ENCODE peak calls at places on chromosomes 3 and 15, in seven cellular contexts. One of them, this sample, is unnamed.

GRCh38 chr15:71237456-71238188 is 122.4 kb downstream of the THSD4 start:
- DNase-seq in body of pancreas: no peak
- DNase-seq in esophagus squamous epithelium: no peak
- DNase-seq in GM23338: no peak
- DNase-seq in upper lobe of right lung: no peak
- DNase-seq in transverse colon: peak; percentile 88
- DNase-seq in Panc1: peak; percentile 95
- DNase-seq in this sample: peak; percentile 82

GRCh38 chr3:134609821-134610454 is 40.9 kb downstream of the KY start:
- DNase-seq in body of pancreas: no peak
- DNase-seq in GM23338: no peak
- DNase-seq in transverse colon: no peak
- DNase-seq in upper lobe of right lung: no peak
- DNase-seq in esophagus squamous epithelium: no peak
- DNase-seq in Panc1: no peak
- DNase-seq in this sample: no peak

GRCh38 chr15:73305331-73306211 is 63.2 kb downstream of the HCN4 start:
- DNase-seq in transverse colon: peak; percentile 22
- DNase-seq in upper lobe of right lung: no peak
- DNase-seq in body of pancreas: no peak
- DNase-seq in esophagus squamous epithelium: no peak
- DNase-seq in GM23338: peak; percentile 89
- DNase-seq in Panc1: peak; percentile 41
- DNase-seq in this sample: peak; percentile 23

GRCh38 chr3:159779883-159780282 is 208.8 kb upstream of the IL12A start:
- DNase-seq in upper lobe of right lung: no peak
- DNase-seq in Panc1: no peak
- DNase-seq in transverse colon: no peak
- DNase-seq in body of pancreas: no peak
- DNase-seq in esophagus squamous epithelium: no peak
- DNase-seq in GM23338: no peak
- DNase-seq in this sample: no peak

GRCh38 chr3:108914774-108915641 is 38.7 kb downstream of the GUCA1C start:
- DNase-seq in body of pancreas: peak; percentile 57
- DNase-seq in Panc1: peak; percentile 55
- DNase-seq in upper lobe of right lung: no peak
- DNase-seq in esophagus squamous epithelium: no peak
- DNase-seq in GM23338: peak; percentile 83
- DNase-seq in transverse colon: peak; percentile 44
- DNase-seq in this sample: peak; percentile 35

GRCh38 chr3:193951859-193952258 is 184.1 kb upstream of the HES1 start:
- DNase-seq in transverse colon: no peak
- DNase-seq in upper lobe of right lung: no peak
- DNase-seq in body of pancreas: no peak
- DNase-seq in esophagus squamous epithelium: no peak
- DNase-seq in Panc1: no peak
- DNase-seq in GM23338: no peak
- DNase-seq in this sample: no peak

GRCh38 chr15:44033894-44034293 is 161.2 kb downstream of the FRMD5 start:
- DNase-seq in esophagus squamous epithelium: no peak
- DNase-seq in GM23338: no peak
- DNase-seq in transverse colon: no peak
- DNase-seq in body of pancreas: peak; percentile 21
- DNase-seq in upper lobe of right lung: no peak
- DNase-seq in Panc1: peak; percentile 28
- DNase-seq in this sample: peak; percentile 59

GRCh38 chr3:141389703-141390102 is 21.4 kb downstream of the ZBTB38 start:
- DNase-seq in body of pancreas: no peak
- DNase-seq in GM23338: no peak
- DNase-seq in Panc1: no peak
- DNase-seq in esophagus squamous epithelium: no peak
- DNase-seq in transverse colon: no peak
- DNase-seq in upper lobe of right lung: no peak
- DNase-seq in this sample: no peak

GRCh38 chr3:107461721-107462120 is 61.0 kb upstream of the BBX start:
- DNase-seq in body of pancreas: no peak
- DNase-seq in esophagus squamous epithelium: no peak
- DNase-seq in transverse colon: no peak
- DNase-seq in GM23338: no peak
- DNase-seq in Panc1: no peak
- DNase-seq in upper lobe of right lung: no peak
- DNase-seq in this sample: no peak

GRCh38 chr3:55313701-55314100 is 173.4 kb downstream of the WNT5A start:
- DNase-seq in GM23338: no peak
- DNase-seq in esophagus squamous epithelium: no peak
- DNase-seq in transverse colon: no peak
- DNase-seq in Panc1: no peak
- DNase-seq in body of pancreas: no peak
- DNase-seq in upper lobe of right lung: no peak
- DNase-seq in this sample: no peak

GRCh38 chr3:11498646-11499045 is 145.1 kb downstream of the VGLL4 start:
- DNase-seq in body of pancreas: peak; percentile 84
- DNase-seq in upper lobe of right lung: peak; percentile 75
- DNase-seq in GM23338: no peak
- DNase-seq in Panc1: no peak
- DNase-seq in transverse colon: peak; percentile 64
- DNase-seq in esophagus squamous epithelium: no peak
- DNase-seq in this sample: no peak

GRCh38 chr3:53123953-53124352 is 6.3 kb downstream of the RFT1 start:
- DNase-seq in esophagus squamous epithelium: no peak
- DNase-seq in upper lobe of right lung: peak; percentile 18
- DNase-seq in GM23338: no peak
- DNase-seq in body of pancreas: no peak
- DNase-seq in Panc1: no peak
- DNase-seq in transverse colon: no peak
- DNase-seq in this sample: no peak

GRCh38 chr15:67981848-67982247 is 72.3 kb upstream of the PIAS1 start:
- DNase-seq in esophagus squamous epithelium: no peak
- DNase-seq in body of pancreas: no peak
- DNase-seq in upper lobe of right lung: no peak
- DNase-seq in transverse colon: no peak
- DNase-seq in Panc1: no peak
- DNase-seq in GM23338: no peak
- DNase-seq in this sample: no peak

GRCh38 chr15:67979281-67979680 is 74.8 kb upstream of the PIAS1 start:
- DNase-seq in esophagus squamous epithelium: no peak
- DNase-seq in body of pancreas: no peak
- DNase-seq in GM23338: no peak
- DNase-seq in Panc1: no peak
- DNase-seq in upper lobe of right lung: no peak
- DNase-seq in transverse colon: no peak
- DNase-seq in this sample: no peak

GRCh38 chr15:67977690-67978089 is 76.4 kb upstream of the PIAS1 start:
- DNase-seq in Panc1: no peak
- DNase-seq in upper lobe of right lung: no peak
- DNase-seq in esophagus squamous epithelium: no peak
- DNase-seq in GM23338: no peak
- DNase-seq in transverse colon: no peak
- DNase-seq in body of pancreas: no peak
- DNase-seq in this sample: no peak

GRCh38 chr15:67981118-67981685 is 72.9 kb upstream of the PIAS1 start:
- DNase-seq in esophagus squamous epithelium: no peak
- DNase-seq in transverse colon: no peak
- DNase-seq in GM23338: peak; percentile 16
- DNase-seq in upper lobe of right lung: no peak
- DNase-seq in Panc1: no peak
- DNase-seq in body of pancreas: no peak
- DNase-seq in this sample: no peak

GRCh38 chr15:67980171-67980570 is 73.9 kb upstream of the PIAS1 start:
- DNase-seq in Panc1: no peak
- DNase-seq in transverse colon: no peak
- DNase-seq in upper lobe of right lung: no peak
- DNase-seq in esophagus squamous epithelium: no peak
- DNase-seq in GM23338: no peak
- DNase-seq in body of pancreas: no peak
- DNase-seq in this sample: no peak
- H3K4me3 ChIP-seq in Panc1: no peak overlapping the region
- H3K4me3 ChIP-seq in transverse colon: no peak overlapping the region
- H3K4me3 ChIP-seq in upper lobe of right lung: no peak overlapping the region
- H3K4me3 ChIP-seq in esophagus squamous epithelium: no peak overlapping the region
- H3K4me3 ChIP-seq in GM23338: no peak overlapping the region
- H3K4me3 ChIP-seq in body of pancreas: no peak overlapping the region
- H3K4me3 ChIP-seq in this sample: no peak overlapping the region

GRCh38 chr15:38991126-38991525 is 426.5 kb upstream of the RASGRP1 start:
- DNase-seq in transverse colon: no peak
- DNase-seq in esophagus squamous epithelium: no peak
- DNase-seq in Panc1: peak; percentile 4
- DNase-seq in body of pancreas: no peak
- DNase-seq in upper lobe of right lung: no peak
- DNase-seq in GM23338: peak; percentile 74
- DNase-seq in this sample: no peak
- TF ChIP-seq CTCF in transverse colon: peak; percentile 48
- TF ChIP-seq CTCF in esophagus squamous epithelium: no peak
- TF ChIP-seq CTCF in Panc1: peak; percentile 49
- TF ChIP-seq CTCF in body of pancreas: peak; percentile 46
- TF ChIP-seq CTCF in upper lobe of right lung: peak; percentile 45
- TF ChIP-seq CTCF in GM23338: peak; percentile 63
- TF ChIP-seq CTCF in this sample: peak; percentile 55

GRCh38 chr3:82610236-82610635 is 848.8 kb upstream of the GBE1 start:
- DNase-seq in Panc1: no peak
- DNase-seq in GM23338: no peak
- DNase-seq in body of pancreas: no peak
- DNase-seq in esophagus squamous epithelium: no peak
- DNase-seq in transverse colon: no peak
- DNase-seq in upper lobe of right lung: no peak
- DNase-seq in this sample: no peak
- H3K36me3 ChIP-seq in Panc1: no peaks in the 10 kb centered on the region
- H3K36me3 ChIP-seq in GM23338: no peaks in the 10 kb centered on the region
- H3K36me3 ChIP-seq in body of pancreas: no peaks in the 10 kb centered on the region
- H3K36me3 ChIP-seq in esophagus squamous epithelium: no peaks in the 10 kb centered on the region
- H3K36me3 ChIP-seq in transverse colon: no peaks in the 10 kb centered on the region
- H3K36me3 ChIP-seq in upper lobe of right lung: no peaks in the 10 kb centered on the region
- H3K36me3 ChIP-seq in this sample: no peaks in the 10 kb centered on the region

GRCh38 chr3:121809249-121809648 is 25.6 kb downstream of the IQCB1 start:
- DNase-seq in transverse colon: no peak
- DNase-seq in body of pancreas: no peak
- DNase-seq in esophagus squamous epithelium: no peak
- DNase-seq in upper lobe of right lung: no peak
- DNase-seq in Panc1: no peak
- DNase-seq in GM23338: no peak
- DNase-seq in this sample: no peak
- H3K4me3 ChIP-seq in transverse colon: no peak overlapping the region
- H3K4me3 ChIP-seq in body of pancreas: no peak overlapping the region
- H3K4me3 ChIP-seq in esophagus squamous epithelium: no peak overlapping the region
- H3K4me3 ChIP-seq in upper lobe of right lung: no peak overlapping the region
- H3K4me3 ChIP-seq in Panc1: no peak overlapping the region
- H3K4me3 ChIP-seq in GM23338: no peak overlapping the region
- H3K4me3 ChIP-seq in this sample: no peak overlapping the region

DNA sequence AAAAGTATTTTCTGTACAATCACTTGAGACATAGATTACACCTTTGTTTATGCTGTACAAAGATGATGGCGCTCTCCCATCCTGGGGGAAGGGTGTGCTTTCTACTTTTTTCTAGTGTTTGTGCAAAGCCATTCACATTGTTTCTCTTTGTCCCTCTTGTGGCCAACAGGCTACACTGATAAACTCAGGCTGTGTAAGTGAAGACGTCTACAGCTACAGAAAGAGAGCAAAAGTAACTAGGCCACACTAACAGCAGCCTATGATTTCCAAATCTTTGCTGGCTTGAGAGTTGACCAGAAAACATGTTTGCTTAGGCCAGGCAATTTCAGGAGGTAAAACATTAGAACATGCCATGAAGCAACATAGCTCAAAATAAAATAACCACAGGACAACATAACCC is 75.1 kb downstream of the FOXB1 start:
- DNase-seq in transverse colon: no peak
- DNase-seq in body of pancreas: no peak
- DNase-seq in Panc1: no peak
- DNase-seq in upper lobe of right lung: no peak
- DNase-seq in esophagus squamous epithelium: no peak
- DNase-seq in GM23338: peak; percentile 62
- DNase-seq in this sample: no peak
- TF ChIP-seq CTCF in transverse colon: no peak
- TF ChIP-seq CTCF in body of pancreas: no peak
- TF ChIP-seq CTCF in Panc1: peak; percentile 61
- TF ChIP-seq CTCF in upper lobe of right lung: no peak
- TF ChIP-seq CTCF in esophagus squamous epithelium: no peak
- TF ChIP-seq CTCF in GM23338: peak; percentile 66
- TF ChIP-seq CTCF in this sample: peak; percentile 10

GRCh38 chr3:15812183-15812582 is 14.4 kb upstream of the ANKRD28 start:
- DNase-seq in transverse colon: no peak
- DNase-seq in GM23338: peak; percentile 27
- DNase-seq in upper lobe of right lung: no peak
- DNase-seq in body of pancreas: no peak
- DNase-seq in esophagus squamous epithelium: no peak
- DNase-seq in Panc1: no peak
- DNase-seq in this sample: no peak
- H3K36me3 ChIP-seq in transverse colon: no peaks in the 10 kb centered on the region
- H3K36me3 ChIP-seq in GM23338: no peaks in the 10 kb centered on the region
- H3K36me3 ChIP-seq in upper lobe of right lung: no peaks in the 10 kb centered on the region
- H3K36me3 ChIP-seq in body of pancreas: no peaks in the 10 kb centered on the region
- H3K36me3 ChIP-seq in esophagus squamous epithelium: no peaks in the 10 kb centered on the region
- H3K36me3 ChIP-seq in Panc1: no peaks in the 10 kb centered on the region
- H3K36me3 ChIP-seq in this sample: no peaks in the 10 kb centered on the region